ENCODE peak calls at places on chromosomes 13 and 19, in ten cellular contexts. J, B, S, C, T, F, Y, P, M and U are unnamed samples.

GRCh38 chr13:97364031-97364430 is 69.9 kb upstream of the RAP2A start:
- DNase-seq in J (no peak), B (no peak), S (no peak), C (no peak), T (no peak), F (no peak), Y (no peak), P (peak), M (no peak), U (no peak)

GRCh38 chr19:812819-813358 is 8.9 kb downstream of the PLPPR3 start:
- DNase-seq in J (no peak), B (no peak), S (no peak), C (no peak), T (no peak), F (no peak), Y (no peak), P (no peak), M (no peak), U (no peak)

GRCh38 chr13:73702419-73703071 is 431.7 kb downstream of the KLF12 start:
- DNase-seq in J (no peak), B (no peak), S (no peak), C (no peak), T (no peak), F (no peak), Y (peak), P (no peak), M (peak), U (peak)

GRCh38 chr13:98658131-98658530 is 81.2 kb upstream of the STK24 start:
- DNase-seq in J (no peak), B (no peak), S (no peak), C (peak), T (peak), F (no peak), Y (no peak), P (no peak), M (no peak), U (no peak)

GRCh38 chr13:39397866-39398265 is 205.1 kb downstream of the LHFPL6 start:
- DNase-seq in J (no peak), B (no peak), S (no peak), C (no peak), T (no peak), F (no peak), Y (no peak), P (no peak), M (no peak), U (no peak)

GRCh38 chr19:53977991-53978731 is 13.3 kb upstream of the CACNG6 start:
- DNase-seq in J (peak), B (no peak), S (no peak), C (no peak), T (peak), F (peak), Y (no peak), P (peak), M (peak), U (no peak)

GRCh38 chr13:101739382-101740178 is 287.1 kb downstream of the ITGBL1 start:
- DNase-seq in J (no peak), B (no peak), S (no peak), C (no peak), T (no peak), F (no peak), Y (no peak), P (no peak), M (no peak), U (no peak)

GRCh38 chr19:50315773-50316448 is 13.3 kb downstream of the KCNC3 start:
- DNase-seq in J (no peak), B (no peak), S (no peak), C (no peak), T (no peak), F (no peak), Y (no peak), P (no peak), M (no peak), U (no peak)

GRCh38 chr13:71316964-71317363 is 550.0 kb downstream of the DACH1 start:
- DNase-seq in J (no peak), B (no peak), S (no peak), C (no peak), T (no peak), F (no peak), Y (no peak), P (no peak), M (no peak), U (no peak)

GRCh38 chr13:27174766-27175455 is 3.3 kb upstream of the USP12 start:
- DNase-seq in J (peak), B (no peak), S (no peak), C (no peak), T (no peak), F (no peak), Y (no peak), P (no peak), M (no peak), U (no peak)

GRCh38 chr19:38837656-38838121 is 6.1 kb upstream of the ECH1 start:
- DNase-seq in J (peak), B (no peak), S (peak), C (no peak), T (no peak), F (no peak), Y (no peak), P (no peak), M (peak), U (no peak)

GRCh38 chr19:588758-589692 is 656 bp upstream of the HCN2 start:
- DNase-seq in J (no peak), B (no peak), S (no peak), C (no peak), T (no peak), F (no peak), Y (no peak), P (no peak), M (no peak), U (no peak)

GRCh38 chr13:49693191-49693733 is 2.0 kb upstream of the EBPL start:
- DNase-seq in J (peak), B (no peak), S (peak), C (no peak), T (no peak), F (no peak), Y (no peak), P (no peak), M (peak), U (no peak)

GRCh38 chr13:110023729-110024645 is 237.6 kb upstream of the IRS2 start:
- DNase-seq in J (peak), B (no peak), S (no peak), C (no peak), T (no peak), F (no peak), Y (no peak), P (no peak), M (no peak), U (no peak)

GRCh38 chr13:85347251-85347650 is 452.0 kb downstream of the SLITRK6 start:
- DNase-seq in J (peak), B (no peak), S (no peak), C (no peak), T (no peak), F (peak), Y (no peak), P (peak), M (peak), U (no peak)

GRCh38 chr13:95060120-95060519 is 241.1 kb downstream of the ABCC4 start:
- DNase-seq in J (no peak), B (no peak), S (no peak), C (no peak), T (no peak), F (no peak), Y (no peak), P (no peak), M (no peak), U (no peak)

GRCh38 chr19:46603195-46603637 is 2.1 kb downstream of the CALM3 start:
- DNase-seq in J (no peak), B (peak), S (no peak), C (peak), T (peak), F (no peak), Y (no peak), P (no peak), M (no peak), U (no peak)

GRCh38 chr19:3696660-3696995 is 3.6 kb downstream of the PIP5K1C start:
- DNase-seq in J (no peak), B (no peak), S (no peak), C (no peak), T (no peak), F (no peak), Y (no peak), P (no peak), M (no peak), U (no peak)

GRCh38 chr13:28640861-28641599 is 17.9 kb upstream of the POMP start:
- DNase-seq in J (no peak), B (no peak), S (no peak), C (no peak), T (no peak), F (no peak), Y (no peak), P (no peak), M (no peak), U (no peak)

GRCh38 chr19:5993516-5994406 is 15.8 kb upstream of the RANBP3 start:
- DNase-seq in J (no peak), B (no peak), S (no peak), C (no peak), T (no peak), F (peak), Y (no peak), P (no peak), M (peak), U (no peak)

GRCh38 chr19:16497042-16497441 is 848 bp downstream of the C19orf44 start:
- DNase-seq in J (no peak), B (no peak), S (no peak), C (no peak), T (no peak), F (no peak), Y (no peak), P (no peak), M (peak), U (no peak)

GRCh38 chr13:99907627-99908026 is 63.9 kb downstream of the ZIC5 start:
- DNase-seq in J (no peak), B (no peak), S (no peak), C (no peak), T (no peak), F (no peak), Y (no peak), P (no peak), M (no peak), U (no peak)

GRCh38 chr13:99905224-99905623 is 66.3 kb downstream of the ZIC5 start:
- DNase-seq in J (no peak), B (no peak), S (no peak), C (no peak), T (no peak), F (no peak), Y (no peak), P (no peak), M (no peak), U (no peak)

GRCh38 chr13:99907038-99907437 is 64.5 kb downstream of the ZIC5 start:
- DNase-seq in J (no peak), B (no peak), S (no peak), C (no peak), T (no peak), F (no peak), Y (no peak), P (no peak), M (no peak), U (no peak)

GRCh38 chr13:99908129-99908805 is 63.3 kb downstream of the ZIC5 start:
- DNase-seq in J (no peak), B (no peak), S (peak), C (no peak), T (no peak), F (no peak), Y (no peak), P (peak), M (no peak), U (no peak)

GRCh38 chr13:99905814-99906213 is 65.8 kb downstream of the ZIC5 start:
- DNase-seq in J (no peak), B (no peak), S (no peak), C (no peak), T (no peak), F (no peak), Y (no peak), P (no peak), M (no peak), U (no peak)
- H3K27ac ChIP-seq in J (no peak), B (no peak), S (no peak), C (no peak), T (no peak), F (no peak), Y (no peak), P (no peak), M (no peak), U (no peak)

GRCh38 chr19:56119585-56119978 is 1.5 kb downstream of the ZNF787 start:
- DNase-seq in J (peak), B (no peak), S (peak), C (peak), T (peak), F (peak), Y (no peak), P (no peak), M (peak), U (no peak)

GRCh38 chr19:56120002-56120370 is 1.1 kb downstream of the ZNF787 start:
- DNase-seq in J (no peak), B (no peak), S (no peak), C (no peak), T (no peak), F (no peak), Y (no peak), P (no peak), M (no peak), U (no peak)

GRCh38 chr19:56118666-56119584 is 2.2 kb downstream of the ZNF787 start:
- DNase-seq in J (no peak), B (no peak), S (peak), C (no peak), T (no peak), F (no peak), Y (no peak), P (no peak), M (no peak), U (no peak)

GRCh38 chr19:56121180-56122167 is at the start of gene ZNF787:
- DNase-seq in J (peak), B (peak), S (peak), C (peak), T (peak), F (peak), Y (peak), P (peak), M (peak), U (peak)

DNA sequence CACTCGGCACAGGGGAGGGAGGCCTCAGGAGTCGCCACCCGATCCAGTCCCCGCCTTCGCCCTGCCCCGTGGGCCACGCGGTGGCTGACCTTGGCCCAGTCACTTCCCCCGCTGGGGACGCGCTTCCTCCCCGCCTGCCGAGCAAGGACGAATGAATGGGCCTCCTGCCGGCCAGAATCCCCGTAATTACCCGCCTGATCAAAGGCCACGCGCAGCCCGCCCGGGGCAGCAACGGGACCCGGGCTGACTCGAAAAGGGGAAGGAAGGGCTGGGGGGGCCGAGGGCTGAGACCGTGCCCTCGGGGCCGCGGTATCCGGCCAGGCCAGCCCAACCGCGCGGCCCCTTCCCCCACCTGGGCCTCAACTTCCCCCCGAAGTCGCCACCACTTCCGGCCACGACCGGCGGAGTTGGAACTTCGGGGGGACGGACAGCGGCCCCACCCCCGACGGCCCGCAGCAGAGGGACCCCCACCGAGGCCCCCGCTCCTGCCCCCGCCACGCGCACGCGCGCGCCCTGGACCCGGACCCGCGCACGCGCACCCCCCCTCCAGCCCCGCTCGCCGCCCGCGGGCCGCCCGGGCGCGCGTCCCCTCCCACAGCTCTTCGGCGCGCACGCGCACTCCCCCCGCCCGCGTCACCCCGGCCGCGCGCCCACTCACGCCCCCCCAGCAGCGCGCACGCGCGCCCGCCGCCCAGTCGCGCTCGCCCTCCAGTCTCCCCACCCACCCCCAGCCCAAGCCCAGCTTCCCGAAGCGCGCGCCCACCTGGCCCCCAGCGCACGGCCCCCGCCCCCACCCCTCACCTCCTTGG is 520 bp downstream of the ZNF787 start:
- DNase-seq in J (peak), B (peak), S (peak), C (peak), T (peak), F (peak), Y (peak), P (peak), M (peak), U (peak)
- TF ChIP-seq CTCF in J (peak), B (peak), S (peak), C (no peak), T (peak), F (peak), Y (no peak), P (no peak), M (no peak), U (peak)

GRCh38 chr13:78659450-78660110 is 625 bp upstream of the OBI1 start:
- DNase-seq in J (peak), B (no peak), S (no peak), C (no peak), T (no peak), F (no peak), Y (no peak), P (no peak), M (no peak), U (no peak)
- H3K27ac ChIP-seq in J (no peak), B (no peak), S (peak), C (no peak), T (no peak), F (no peak), Y (peak), P (peak), M (no peak), U (no peak)

DNA sequence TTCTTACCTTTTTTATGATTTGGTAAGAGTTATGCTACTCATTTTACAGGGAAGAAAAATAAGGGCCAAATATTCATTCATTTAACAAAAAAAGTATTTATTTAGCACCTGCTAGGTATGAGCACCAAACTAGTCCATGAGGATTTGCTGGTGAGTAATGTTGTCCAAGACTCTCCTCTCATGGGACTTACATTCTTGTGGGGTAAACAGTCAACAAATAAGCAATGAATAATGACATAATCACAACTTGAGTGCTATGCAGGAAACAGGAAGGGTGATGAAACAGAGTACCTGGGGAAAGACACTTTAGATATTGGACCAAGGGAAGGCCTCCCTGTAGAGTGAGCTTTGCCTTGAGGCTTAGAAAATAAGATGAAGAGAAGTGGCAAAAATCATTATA is 294.7 kb upstream of the NBEA start:
- DNase-seq in J (no peak), B (no peak), S (peak), C (no peak), T (no peak), F (no peak), Y (no peak), P (no peak), M (peak), U (no peak)
- TF ChIP-seq CTCF in J (no peak), B (no peak), S (no peak), C (no peak), T (no peak), F (no peak), Y (no peak), P (no peak), M (no peak), U (no peak)

GRCh38 chr19:19171110-19171672 is 1.1 kb upstream of the MEF2B start:
- DNase-seq in J (no peak), B (no peak), S (no peak), C (no peak), T (no peak), F (no peak), Y (no peak), P (no peak), M (no peak), U (no peak)
- H3K27ac ChIP-seq in J (peak), B (no peak), S (no peak), C (no peak), T (no peak), F (no peak), Y (no peak), P (no peak), M (no peak), U (no peak)